ENCODE peak calls at places on chromosomes 2 and 18, in seven cellular contexts. V is GM23338, Z is AG04449, I is Panc1, U is GM13976, R is BE2C, Q is left lung. L is an unnamed sample.

GRCh38 chr2:10665833-10666232 is 23.9 kb downstream of the NOL10 start:
- DNase-seq in V (no peak), I (no peak), R (no peak), U (no peak), Q (no peak), Z (no peak), L (no peak)

GRCh38 chr2:70514612-70515055 is 39.0 kb downstream of the TGFA start:
- DNase-seq in Z (no peak), Q (peak; percentile 83), U (no peak), R (no peak), I (no peak), V (no peak), L (no peak)

GRCh38 chr2:178328037-178328436 is 122.9 kb downstream of the PRKRA start:
- DNase-seq in R (no peak), V (no peak), I (no peak), Q (no peak), Z (no peak), U (no peak), L (no peak)

GRCh38 chr2:97951155-97951670 is 44.5 kb downstream of the TMEM131 start:
- DNase-seq in R (no peak), I (no peak), U (no peak), Z (no peak), Q (no peak), V (no peak), L (no peak)

GRCh38 chr18:58541137-58541788 is 87.6 kb downstream of the ALPK2 start:
- DNase-seq in Z (no peak), V (peak; percentile 81), U (no peak), Q (no peak), I (no peak), R (peak; percentile 14), L (no peak)

GRCh38 chr2:179070895-179071294 is 21.0 kb upstream of the CCDC141 start:
- DNase-seq in Z (no peak), V (no peak), I (no peak), Q (no peak), U (no peak), R (no peak), L (no peak)

GRCh38 chr2:205802069-205802468 is 119.8 kb downstream of the NRP2 start:
- DNase-seq in Q (peak; percentile 59), Z (no peak), R (peak; percentile 46), I (no peak), U (no peak), V (no peak), L (no peak)

GRCh38 chr2:241364781-241365180 is 8.7 kb downstream of the FARP2 start:
- DNase-seq in I (no peak), R (no peak), U (no peak), Z (no peak), Q (no peak), V (no peak), L (no peak)

GRCh38 chr2:217903142-217903858 is 99.5 kb downstream of the TNS1 start:
- DNase-seq in Z (no peak), I (no peak), U (no peak), R (no peak), Q (no peak), V (no peak), L (no peak)

GRCh38 chr2:32058130-32058529 is 5.2 kb upstream of the SPAST start:
- DNase-seq in Q (no peak), R (no peak), V (no peak), I (no peak), Z (no peak), U (no peak), L (no peak)

GRCh38 chr2:242011991-242012764 is 142.6 kb downstream of the RTP5 start:
- DNase-seq in U (no peak), Q (no peak), R (no peak), V (no peak), I (no peak), Z (no peak), L (no peak)

GRCh38 chr2:45169339-45170190 is 160.3 kb upstream of the SIX2 start:
- DNase-seq in R (peak; percentile 45), Z (no peak), I (no peak), U (peak; percentile 52), Q (peak; percentile 80), V (peak; percentile 70), L (no peak)

GRCh38 chr2:146143971-146144370 is 1624.1 kb upstream of the ZEB2 start:
- DNase-seq in U (no peak), Z (no peak), R (no peak), Q (no peak), V (no peak), I (no peak), L (no peak)

GRCh38 chr18:57784034-57784815 is 18.9 kb downstream of the ATP8B1 start:
- DNase-seq in I (no peak), R (no peak), Z (no peak), U (no peak), Q (no peak), V (no peak), L (no peak)

GRCh38 chr2:71610671-71611070 is 157.3 kb downstream of the DYSF start:
- DNase-seq in U (no peak), Q (peak; percentile 43), R (no peak), V (no peak), Z (no peak), I (no peak), L (no peak)

GRCh38 chr2:221451836-221452774 is 120.0 kb downstream of the EPHA4 start:
- DNase-seq in Z (no peak), I (no peak), U (no peak), V (no peak), Q (no peak), R (no peak), L (no peak)

GRCh38 chr2:118495278-118495677 is 352.2 kb downstream of the EN1 start:
- DNase-seq in Q (no peak), V (no peak), I (no peak), R (no peak), Z (no peak), U (no peak), L (no peak)

GRCh38 chr2:118496467-118496866 is 351.0 kb downstream of the EN1 start:
- DNase-seq in V (no peak), Z (no peak), U (no peak), Q (no peak), R (no peak), I (no peak), L (no peak)

GRCh38 chr2:118490323-118490722 is 357.1 kb downstream of the EN1 start:
- DNase-seq in I (no peak), R (no peak), Q (no peak), U (no peak), V (peak; percentile 59), Z (no peak), L (no peak)

GRCh38 chr2:118489712-118490255 is 357.7 kb downstream of the EN1 start:
- DNase-seq in V (peak; percentile 25), I (no peak), U (no peak), Z (no peak), R (no peak), Q (no peak), L (no peak)

DNA sequence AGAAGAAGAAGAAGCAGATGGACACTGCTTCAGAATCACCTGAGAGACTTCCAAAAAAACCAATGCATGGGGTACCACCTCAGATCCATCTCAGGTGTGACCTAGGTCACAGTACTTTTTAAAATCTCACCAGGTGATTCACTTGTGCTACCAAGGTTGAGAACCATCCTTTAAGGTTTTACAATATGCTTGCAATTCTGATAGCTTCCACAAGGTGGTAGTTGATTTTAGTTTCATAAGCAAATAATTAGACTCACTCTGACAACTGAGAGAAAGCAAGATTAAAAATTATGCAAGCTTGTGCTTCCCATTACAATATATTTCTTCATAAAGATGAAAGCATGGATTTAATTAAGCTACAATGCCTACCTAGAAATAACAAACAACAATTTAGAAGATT is 355.1 kb downstream of the EN1 start:
- DNase-seq in U (no peak), Q (no peak), V (peak; percentile 68), Z (no peak), I (no peak), R (no peak), L (no peak)
- TF ChIP-seq CTCF in U (no peak), Q (no peak), V (peak; percentile 60), Z (no peak), I (peak; percentile 54), R (peak; percentile 14), L (no peak)

DNA sequence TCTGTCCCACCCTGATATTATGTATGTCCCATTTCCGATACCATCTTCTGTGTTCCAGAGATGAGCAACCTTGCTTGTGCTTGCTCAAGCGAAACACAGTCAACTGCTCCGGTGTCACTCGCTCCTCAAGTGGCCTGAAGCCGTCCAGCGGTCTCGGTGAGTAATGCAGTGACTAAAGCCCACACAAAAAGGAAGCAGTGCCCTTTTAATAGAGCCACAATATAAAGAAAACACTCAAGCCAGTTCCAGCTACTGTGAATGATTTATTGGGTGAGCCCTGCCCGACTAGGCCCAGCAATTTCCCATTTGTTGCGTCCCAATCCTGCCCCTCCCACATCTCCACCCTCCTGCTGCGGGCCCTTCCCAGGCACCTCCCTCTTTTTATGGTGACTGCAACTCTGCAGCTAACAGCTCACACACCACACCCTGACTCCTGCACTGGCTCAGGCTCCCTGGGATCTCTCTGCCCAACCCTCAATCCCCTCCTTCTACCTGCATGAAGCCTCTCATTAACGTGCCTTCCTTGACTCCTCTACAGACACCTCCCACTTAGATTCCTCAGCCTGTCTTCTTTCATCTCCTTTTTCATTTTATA is 44.2 kb upstream of the DSC1 start:
- DNase-seq in R (peak; percentile 7), I (peak; percentile 50), V (peak; percentile 57), Q (peak; percentile 86), U (peak; percentile 47), Z (no peak), L (no peak)
- TF ChIP-seq CTCF in R (no peak), I (no peak), V (no peak), Q (peak; percentile 40), U (peak; percentile 36), Z (no peak), L (no peak)

GRCh38 chr2:27024812-27025211 is 8.0 kb upstream of the TMEM214 start:
- DNase-seq in V (peak; percentile 64), Z (no peak), I (no peak), Q (no peak), R (peak; percentile 38), U (no peak), L (no peak)

GRCh38 chr2:27025281-27025800 is 7.4 kb upstream of the TMEM214 start:
- DNase-seq in V (no peak), R (no peak), Z (no peak), I (no peak), Q (no peak), U (no peak), L (no peak)

GRCh38 chr2:27023740-27024139 is 9.0 kb upstream of the TMEM214 start:
- DNase-seq in Q (no peak), U (no peak), Z (no peak), V (no peak), I (no peak), R (no peak), L (no peak)

GRCh38 chr2:27025861-27026851 is 6.6 kb upstream of the TMEM214 start:
- DNase-seq in Q (no peak), Z (no peak), I (no peak), R (no peak), V (no peak), U (no peak), L (no peak)

GRCh38 chr2:27024188-27024587 is 8.6 kb upstream of the TMEM214 start:
- DNase-seq in I (no peak), V (peak; percentile 90), U (no peak), R (peak; percentile 43), Q (no peak), Z (no peak), L (no peak)
- TF ChIP-seq CTCF in I (no peak), V (peak; percentile 77), U (no peak), R (peak; percentile 35), Q (no peak), Z (peak; percentile 15), L (no peak)

DNA sequence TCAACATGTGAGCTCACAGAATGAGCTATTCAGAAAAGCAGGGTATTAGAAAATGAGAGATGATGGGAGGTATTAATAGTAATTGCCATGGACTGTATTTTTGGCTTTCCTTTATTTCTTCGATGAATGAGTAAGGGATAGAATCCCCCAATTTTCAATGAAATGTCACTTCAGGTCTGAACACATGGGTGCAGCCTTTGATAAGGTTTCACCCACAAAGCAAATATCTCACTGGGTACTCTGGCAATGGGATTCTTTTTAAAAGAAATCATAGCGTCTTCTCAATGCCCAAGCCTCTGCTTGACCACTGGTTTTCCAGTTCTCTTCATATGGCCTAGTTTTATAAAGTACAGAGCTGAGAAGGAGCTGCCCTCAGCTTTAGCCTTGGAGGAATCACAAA is 610.5 kb upstream of the FANCL start:
- DNase-seq in U (no peak), V (no peak), I (no peak), Z (no peak), Q (no peak), R (no peak), L (no peak)
- TF ChIP-seq CTCF in U (no peak), V (no peak), I (no peak), Z (no peak), Q (no peak), R (no peak), L (no peak)

L was measured in activated B cell treated with CpG ODN at 0.5 μM for 24 hours.